ENCODE peak calls at places on chromosomes 6 and 20, in eight cellular contexts. One of them, this sample, is unnamed.

GRCh38 chr6:148223424-148223842 is 119.2 kb upstream of the SASH1 start:
- DNase-seq in NCI-H1417: no peak
- DNase-seq in T1000: no peak
- DNase-seq in activated T-cell treated with anti-CD3 and anti-CD28 coated beads for 24 hours: no peak
- DNase-seq in T-helper 2 cell: no peak
- DNase-seq in lower leg skin: no peak
- DNase-seq in thoracic aorta: no peak
- DNase-seq in effector memory CD4-positive, alpha-beta T cell: no peak
- DNase-seq in this sample: peak

GRCh38 chr20:18157102-18157501 is 19.4 kb downstream of the KAT14 start:
- DNase-seq in NCI-H1417: no peak
- DNase-seq in T1000: no peak
- DNase-seq in activated T-cell treated with anti-CD3 and anti-CD28 coated beads for 24 hours: no peak
- DNase-seq in T-helper 2 cell: no peak
- DNase-seq in lower leg skin: no peak
- DNase-seq in thoracic aorta: no peak
- DNase-seq in effector memory CD4-positive, alpha-beta T cell: no peak
- DNase-seq in this sample: no peak

GRCh38 chr6:31582230-31582601 is at the start of gene LTB:
- DNase-seq in NCI-H1417: no peak
- DNase-seq in T1000: no peak
- DNase-seq in activated T-cell treated with anti-CD3 and anti-CD28 coated beads for 24 hours: no peak
- DNase-seq in T-helper 2 cell: peak
- DNase-seq in lower leg skin: no peak
- DNase-seq in thoracic aorta: no peak
- DNase-seq in effector memory CD4-positive, alpha-beta T cell: peak
- DNase-seq in this sample: no peak

GRCh38 chr20:33561981-33562601 is 72.2 kb downstream of the CBFA2T2 start:
- DNase-seq in NCI-H1417: peak
- DNase-seq in T1000: no peak
- DNase-seq in activated T-cell treated with anti-CD3 and anti-CD28 coated beads for 24 hours: no peak
- DNase-seq in T-helper 2 cell: no peak
- DNase-seq in lower leg skin: peak
- DNase-seq in thoracic aorta: peak
- DNase-seq in effector memory CD4-positive, alpha-beta T cell: no peak
- DNase-seq in this sample: peak

GRCh38 chr20:61535956-61536355 is 283.9 kb downstream of the CDH4 start:
- DNase-seq in NCI-H1417: no peak
- DNase-seq in T1000: no peak
- DNase-seq in activated T-cell treated with anti-CD3 and anti-CD28 coated beads for 24 hours: no peak
- DNase-seq in T-helper 2 cell: no peak
- DNase-seq in lower leg skin: no peak
- DNase-seq in thoracic aorta: no peak
- DNase-seq in effector memory CD4-positive, alpha-beta T cell: no peak
- DNase-seq in this sample: no peak

GRCh38 chr6:33592595-33593413 is 12.7 kb upstream of the BAK1 start:
- DNase-seq in NCI-H1417: no peak
- DNase-seq in T1000: no peak
- DNase-seq in activated T-cell treated with anti-CD3 and anti-CD28 coated beads for 24 hours: no peak
- DNase-seq in T-helper 2 cell: peak
- DNase-seq in lower leg skin: no peak
- DNase-seq in thoracic aorta: no peak
- DNase-seq in effector memory CD4-positive, alpha-beta T cell: peak
- DNase-seq in this sample: peak

GRCh38 chr20:50625986-50626677 is 65.2 kb downstream of the RIPOR3 start:
- DNase-seq in NCI-H1417: no peak
- DNase-seq in T1000: peak
- DNase-seq in activated T-cell treated with anti-CD3 and anti-CD28 coated beads for 24 hours: no peak
- DNase-seq in T-helper 2 cell: no peak
- DNase-seq in lower leg skin: no peak
- DNase-seq in thoracic aorta: no peak
- DNase-seq in effector memory CD4-positive, alpha-beta T cell: no peak
- DNase-seq in this sample: peak

GRCh38 chr6:43943781-43944250 is 173.8 kb downstream of the VEGFA start:
- DNase-seq in NCI-H1417: no peak
- DNase-seq in T1000: no peak
- DNase-seq in activated T-cell treated with anti-CD3 and anti-CD28 coated beads for 24 hours: no peak
- DNase-seq in T-helper 2 cell: no peak
- DNase-seq in lower leg skin: no peak
- DNase-seq in thoracic aorta: no peak
- DNase-seq in effector memory CD4-positive, alpha-beta T cell: no peak
- DNase-seq in this sample: peak

GRCh38 chr20:34604980-34605788 is 46.7 kb downstream of the MAP1LC3A start:
- DNase-seq in NCI-H1417: no peak
- DNase-seq in T1000: no peak
- DNase-seq in activated T-cell treated with anti-CD3 and anti-CD28 coated beads for 24 hours: no peak
- DNase-seq in T-helper 2 cell: no peak
- DNase-seq in lower leg skin: no peak
- DNase-seq in thoracic aorta: no peak
- DNase-seq in effector memory CD4-positive, alpha-beta T cell: no peak
- DNase-seq in this sample: no peak

GRCh38 chr20:17653835-17654648 is 28.0 kb downstream of the RRBP1 start:
- DNase-seq in NCI-H1417: no peak
- DNase-seq in T1000: no peak
- DNase-seq in activated T-cell treated with anti-CD3 and anti-CD28 coated beads for 24 hours: no peak
- DNase-seq in T-helper 2 cell: no peak
- DNase-seq in lower leg skin: no peak
- DNase-seq in thoracic aorta: no peak
- DNase-seq in effector memory CD4-positive, alpha-beta T cell: no peak
- DNase-seq in this sample: no peak

This sample was measured in PC-9.